ENCODE peak calls at places on chromosomes 7 and 10, in five cellular contexts. O is spleen, E is Right ventricle myocardium inferior, Z is mesothelial cell of epicardium, G is MCF 10A. L is an unnamed sample.
A peak's percentile ranks its signal among the peaks of the same experiment; 100 is the strongest.

GRCh38 chr10:3468919-3469638 is 296.5 kb upstream of the PITRM1 start:
- DNase-seq in O (no peak), E (peak; percentile 76), Z (no peak), G (peak; percentile 89), L (peak; percentile 76)

GRCh38 chr10:101121661-101122045 is 9.4 kb upstream of the TLX1 start:
- DNase-seq in O (peak; percentile 67), E (no peak), Z (no peak), G (no peak), L (no peak)

GRCh38 chr7:18315241-18315640 is 180.3 kb upstream of the HDAC9 start:
- DNase-seq in O (no peak), E (no peak), Z (no peak), G (no peak), L (no peak)

GRCh38 chr7:7895754-7896153 is 72.8 kb upstream of the GLCCI1 start:
- DNase-seq in O (no peak), E (no peak), Z (no peak), G (no peak), L (no peak)

GRCh38 chr7:120856621-120857352 is 1.2 kb downstream of the TSPAN12 start:
- DNase-seq in O (peak; percentile 79), E (peak; percentile 62), Z (peak; percentile 48), G (no peak), L (peak; percentile 38)

GRCh38 chr7:81956520-81956919 is 186.7 kb upstream of the HGF start:
- DNase-seq in O (no peak), E (no peak), Z (no peak), G (peak; percentile 22), L (no peak)

GRCh38 chr10:111648046-111648445 is 535.5 kb downstream of the GPAM start:
- DNase-seq in O (no peak), E (no peak), Z (no peak), G (peak; percentile 11), L (no peak)

GRCh38 chr10:43453266-43453831 is 16.4 kb downstream of the ZNF487 start:
- DNase-seq in O (peak; percentile 2), E (no peak), Z (no peak), G (no peak), L (no peak)

GRCh38 chr7:54546081-54546985 is 4.2 kb downstream of the VSTM2A start:
- DNase-seq in O (peak; percentile 47), E (no peak), Z (peak; percentile 60), G (no peak), L (peak; percentile 77)

GRCh38 chr7:6023974-6024435 is 7.2 kb upstream of the ANKRD61 start:
- DNase-seq in O (no peak), E (no peak), Z (no peak), G (no peak), L (no peak)

GRCh38 chr7:151773795-151774194 is 103.1 kb downstream of the PRKAG2 start:
- DNase-seq in O (peak; percentile 35), E (no peak), Z (no peak), G (no peak), L (no peak)

GRCh38 chr7:131249003-131249402 is 78.7 kb upstream of the MKLN1 start:
- DNase-seq in O (no peak), E (no peak), Z (no peak), G (peak; percentile 95), L (peak; percentile 77)

GRCh38 chr10:101292194-101293006 is 61.6 kb upstream of the BTRC start:
- DNase-seq in O (no peak), E (no peak), Z (no peak), G (no peak), L (peak; percentile 78)

GRCh38 chr7:2956076-2956475 is 87.6 kb downstream of the CARD11 start:
- DNase-seq in O (no peak), E (no peak), Z (no peak), G (no peak), L (peak; percentile 14)

GRCh38 chr10:107727762-107728317 is 563.3 kb upstream of the SORCS1 start:
- DNase-seq in O (no peak), E (no peak), Z (no peak), G (peak; percentile 53), L (no peak)

GRCh38 chr10:33211123-33211878 is 123.2 kb downstream of the NRP1 start:
- DNase-seq in O (no peak), E (peak; percentile 82), Z (no peak), G (peak; percentile 55), L (peak; percentile 41)

GRCh38 chr7:148982596-148983219 is 45.6 kb downstream of the PDIA4 start:
- DNase-seq in O (peak; percentile 76), E (no peak), Z (peak; percentile 49), G (peak; percentile 27), L (no peak)

GRCh38 chr7:132697032-132697431 is 120.8 kb upstream of the PLXNA4 start:
- DNase-seq in O (no peak), E (no peak), Z (no peak), G (no peak), L (no peak)

GRCh38 chr10:132129431-132129830 is 57.3 kb upstream of the DPYSL4 start:
- DNase-seq in O (peak; percentile 35), E (no peak), Z (no peak), G (no peak), L (peak; percentile 65)

GRCh38 chr10:73941300-73941699 is 30.4 kb downstream of the PLAU start:
- DNase-seq in O (no peak), E (no peak), Z (no peak), G (no peak), L (no peak)

GRCh38 chr7:158546626-158547025 is 41.0 kb downstream of the PTPRN2 start:
- DNase-seq in O (no peak), E (peak; percentile 4), Z (no peak), G (no peak), L (peak; percentile 56)

GRCh38 chr7:128352138-128352537 is 8.4 kb upstream of the RBM28 start:
- DNase-seq in O (peak; percentile 85), E (peak; percentile 79), Z (no peak), G (no peak), L (peak; percentile 44)

GRCh38 chr10:61761825-61762217 is 99.1 kb downstream of the CABCOCO1 start:
- DNase-seq in O (no peak), E (no peak), Z (no peak), G (no peak), L (no peak)

GRCh38 chr7:56115852-56116538 is at the start of gene NUPR2:
- DNase-seq in O (no peak), E (no peak), Z (no peak), G (no peak), L (peak; percentile 79)

GRCh38 chr10:72792288-72792687 is 100.3 kb downstream of the MCU start:
- DNase-seq in O (no peak), E (no peak), Z (no peak), G (no peak), L (no peak)

GRCh38 chr10:26861326-26861998 is 704 bp upstream of the ABI1 start:
- DNase-seq in O (no peak), E (no peak), Z (no peak), G (no peak), L (no peak)

GRCh38 chr10:72248477-72249151 is 25.1 kb upstream of the DDIT4 start:
- DNase-seq in O (peak; percentile 96), E (peak; percentile 89), Z (no peak), G (peak; percentile 96), L (peak; percentile 80)

GRCh38 chr7:921581-922333 is 32.7 kb downstream of the ADAP1 start:
- DNase-seq in O (peak; percentile 79), E (peak; percentile 72), Z (peak; percentile 35), G (no peak), L (peak; percentile 30)

GRCh38 chr10:111840546-111840945 is 343.0 kb downstream of the GPAM start:
- DNase-seq in O (no peak), E (no peak), Z (no peak), G (no peak), L (no peak)

GRCh38 chr10:34031410-34031809 is 696.9 kb upstream of the NRP1 start:
- DNase-seq in O (no peak), E (no peak), Z (no peak), G (peak; percentile 81), L (no peak)

GRCh38 chr7:140541513-140542192 is 62.3 kb upstream of the MKRN1 start:
- DNase-seq in O (peak; percentile 53), E (no peak), Z (peak; percentile 72), G (peak; percentile 95), L (no peak)

GRCh38 chr7:8113184-8113583 is 144.6 kb downstream of the GLCCI1 start:
- DNase-seq in O (no peak), E (no peak), Z (no peak), G (no peak), L (no peak)

L was measured in left lung.